ENCODE peak calls at places on chromosomes 2 and 18, in five cellular contexts. W is AG09309; V is H54; O is foreskin fibroblast; A is stimulated activated CD4-positive, alpha-beta T cell treated with anti-CD3 and anti-CD28 coated beads, Interleukin-2, amount 100 ng/mL, for 24 hours. S is an unnamed sample.

GRCh38 chr2:229980440-229981184 is 58.3 kb downstream of the FBXO36 start:
- DNase-seq in W (peak), V (peak), O (peak), A (peak), S (no peak)

GRCh38 chr2:204551464-204551863 is 6.2 kb downstream of the PARD3B start:
- DNase-seq in W (no peak), V (no peak), O (no peak), A (no peak), S (no peak)

GRCh38 chr2:183665976-183666375 is 541.7 kb downstream of the NUP35 start:
- DNase-seq in W (no peak), V (no peak), O (no peak), A (no peak), S (no peak)

GRCh38 chr2:240246173-240246820 is 105.8 kb upstream of the OTOS start:
- DNase-seq in W (no peak), V (no peak), O (no peak), A (no peak), S (no peak)

GRCh38 chr2:220365023-220365422 is 737.6 kb downstream of the SLC4A3 start:
- DNase-seq in W (peak), V (no peak), O (peak), A (no peak), S (no peak)

GRCh38 chr2:219441451-219442205 is 7.0 kb downstream of the SPEG start:
- DNase-seq in W (no peak), V (peak), O (peak), A (peak), S (no peak)

GRCh38 chr2:237235383-237236095 is 149.8 kb downstream of the COPS8 start:
- DNase-seq in W (no peak), V (no peak), O (peak), A (no peak), S (no peak)

GRCh38 chr2:43879261-43879660 is 40.5 kb downstream of the ABCG8 start:
- DNase-seq in W (no peak), V (peak), O (no peak), A (no peak), S (no peak)

GRCh38 chr18:6482198-6482977 is 67.7 kb upstream of the L3MBTL4 start:
- DNase-seq in W (peak), V (peak), O (peak), A (peak), S (no peak)

GRCh38 chr2:29253026-29253425 is 137.8 kb downstream of the CLIP4 start:
- DNase-seq in W (no peak), V (no peak), O (no peak), A (no peak), S (no peak)

GRCh38 chr2:11744631-11745394 is 1.6 kb upstream of the LPIN1 start:
- DNase-seq in W (no peak), V (no peak), O (peak), A (no peak), S (no peak)

GRCh38 chr2:186907897-186908296 is 58.9 kb upstream of the ZSWIM2 start:
- DNase-seq in W (no peak), V (no peak), O (no peak), A (no peak), S (no peak)

GRCh38 chr2:40200516-40200915 is 251.4 kb downstream of the SLC8A1 start:
- DNase-seq in W (peak), V (no peak), O (peak), A (no peak), S (no peak)

GRCh38 chr2:36618381-36618780 is 20.4 kb upstream of the FEZ2 start:
- DNase-seq in W (no peak), V (peak), O (peak), A (peak), S (no peak)

GRCh38 chr2:85722519-85722918 is 28.4 kb downstream of the GNLY start:
- DNase-seq in W (no peak), V (no peak), O (no peak), A (no peak), S (no peak)

GRCh38 chr2:212537311-212538155 is 1.1 kb downstream of the ERBB4 start:
- DNase-seq in W (no peak), V (peak), O (peak), A (peak), S (no peak)

GRCh38 chr2:174664084-174664759 is 66.6 kb upstream of the WIPF1 start:
- DNase-seq in W (no peak), V (no peak), O (peak), A (no peak), S (no peak)

GRCh38 chr2:137966043-137966442 is 1.8 kb downstream of the HNMT start:
- DNase-seq in W (no peak), V (no peak), O (no peak), A (no peak), S (no peak)

GRCh38 chr18:58044370-58045264 is 591 bp downstream of the NEDD4L start:
- DNase-seq in W (no peak), V (peak), O (peak), A (peak), S (peak)

GRCh38 chr2:73981081-73981968 is 3.4 kb upstream of the TET3 start:
- DNase-seq in W (no peak), V (no peak), O (peak), A (peak), S (no peak)